ENCODE peak calls at places on chromosomes 3 and 15, in four cellular contexts. X, O, T and Z are unnamed samples.

GRCh38 chr3:197186887-197187588 is 111.4 kb downstream of the DLG1 start:
- DNase-seq in X (no peak), O (no peak), T (peak; percentile 71), Z (peak; percentile 40)

GRCh38 chr3:174620855-174621457 is 238.2 kb upstream of the NAALADL2 start:
- DNase-seq in X (no peak), O (no peak), T (no peak), Z (no peak)

GRCh38 chr3:1087066-1087555 is 5.7 kb upstream of the CNTN6 start:
- DNase-seq in X (peak; percentile 68), O (no peak), T (peak; percentile 36), Z (no peak)

GRCh38 chr3:134407247-134407640 is 33.0 kb upstream of the AMOTL2 start:
- DNase-seq in X (no peak), O (no peak), T (no peak), Z (no peak)

GRCh38 chr15:101614001-101614585 is 38.1 kb downstream of the TM2D3 start:
- DNase-seq in X (no peak), O (no peak), T (no peak), Z (no peak)

GRCh38 chr3:98726084-98726483 is 37.1 kb upstream of the ST3GAL6 start:
- DNase-seq in X (no peak), O (no peak), T (no peak), Z (no peak)

GRCh38 chr3:188327433-188327832 is 173.5 kb downstream of the LPP start:
- DNase-seq in X (no peak), O (no peak), T (no peak), Z (no peak)

GRCh38 chr15:59736181-59736580 is 47.1 kb upstream of the BNIP2 start:
- DNase-seq in X (no peak), O (no peak), T (no peak), Z (no peak)

GRCh38 chr3:73298243-73299183 is 237.1 kb downstream of the EBLN2 start:
- DNase-seq in X (no peak), O (no peak), T (no peak), Z (no peak)

GRCh38 chr3:29064085-29064484 is 216.8 kb upstream of the RBMS3 start:
- DNase-seq in X (no peak), O (no peak), T (peak; percentile 43), Z (no peak)

GRCh38 chr3:120726784-120727183 is 15.5 kb downstream of the RABL3 start:
- DNase-seq in X (no peak), O (no peak), T (no peak), Z (no peak)

GRCh38 chr3:13333236-13333897 is 86.8 kb downstream of the NUP210 start:
- DNase-seq in X (no peak), O (no peak), T (no peak), Z (no peak)

GRCh38 chr15:63701365-63701764 is 104.2 kb downstream of the FBXL22 start:
- DNase-seq in X (no peak), O (no peak), T (no peak), Z (no peak)

GRCh38 chr3:177602601-177603136 is 405.4 kb upstream of the TBL1XR1 start:
- DNase-seq in X (no peak), O (no peak), T (no peak), Z (no peak)

DNA sequence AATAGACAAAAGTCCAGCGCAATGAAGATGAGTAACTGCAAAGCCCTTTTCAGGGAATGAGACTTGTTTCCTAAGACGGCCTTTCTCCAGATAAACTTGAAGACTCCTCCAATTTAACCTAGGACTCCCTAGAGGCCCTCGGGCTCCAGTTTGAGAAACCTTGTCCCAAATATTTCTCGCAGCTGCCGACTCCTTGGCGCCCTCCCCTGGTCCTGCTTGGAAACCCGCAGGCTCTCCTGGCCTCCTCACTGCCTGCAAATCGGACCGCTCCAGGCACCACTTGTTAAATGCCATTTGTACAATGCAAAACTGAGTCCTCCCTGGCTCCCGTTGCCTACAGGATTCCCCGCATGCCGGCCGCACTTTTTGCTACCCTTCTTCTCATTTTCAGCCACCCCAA is 36.8 kb downstream of the MUC4 start:
- DNase-seq in X (peak; percentile 71), O (no peak), T (peak; percentile 64), Z (no peak)
- TF ChIP-seq CTCF in X (peak; percentile 50), O (peak; percentile 57), T (peak; percentile 65), Z (peak; percentile 39)

GRCh38 chr3:115658337-115659181 is 35.2 kb downstream of the GAP43 start:
- DNase-seq in X (peak; percentile 83), O (peak; percentile 64), T (peak; percentile 91), Z (peak; percentile 85)
- TF ChIP-seq CTCF in X (no peak), O (no peak), T (no peak), Z (no peak)

GRCh38 chr15:85414495-85414894 is 34.1 kb downstream of the AKAP13 start:
- DNase-seq in X (no peak), O (no peak), T (no peak), Z (peak; percentile 37)
- TF ChIP-seq CTCF in X (peak; percentile 22), O (no peak), T (no peak), Z (peak; percentile 35)

DNA sequence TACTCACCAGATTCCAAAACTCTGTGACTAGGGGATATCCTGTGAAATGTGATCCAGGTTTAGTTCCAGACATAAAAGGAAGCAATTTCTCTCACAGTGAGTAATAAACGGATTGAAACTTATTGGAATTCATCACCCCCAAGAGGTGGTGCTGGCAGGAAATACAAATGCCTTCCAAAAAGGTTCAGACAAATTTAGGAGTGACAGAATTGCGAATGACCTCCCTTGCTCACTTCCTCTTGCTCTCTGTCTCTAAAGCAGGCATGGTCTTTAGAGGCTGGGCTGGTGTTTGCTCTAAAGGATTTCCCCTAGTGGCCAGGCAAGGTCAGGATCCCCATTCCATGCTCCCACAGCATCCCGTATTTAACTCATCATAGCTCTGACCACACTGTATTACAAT is 449.4 kb upstream of the PPP2R3A start:
- DNase-seq in X (no peak), O (no peak), T (peak; percentile 49), Z (no peak)
- TF ChIP-seq CTCF in X (no peak), O (peak; percentile 53), T (peak; percentile 58), Z (no peak)

DNA sequence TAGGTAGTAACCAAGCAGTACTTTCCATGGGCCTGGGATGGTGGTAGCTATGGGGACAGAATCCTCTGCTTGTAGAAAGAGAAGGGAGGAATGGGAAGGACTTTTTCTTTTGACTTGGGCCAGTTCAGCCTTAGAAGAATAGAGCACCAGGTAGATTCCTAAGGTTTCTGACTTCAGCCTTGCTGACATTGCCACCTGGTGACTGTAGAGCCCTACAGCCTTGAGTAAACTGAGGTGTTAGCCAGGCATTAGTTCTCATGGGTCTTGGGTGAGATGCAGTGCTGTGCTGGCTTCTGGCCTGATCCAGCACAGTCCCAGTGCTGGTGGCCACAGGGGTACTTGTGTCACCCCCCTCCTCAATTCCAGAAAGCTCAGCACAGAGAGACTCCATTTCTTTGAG is 171.1 kb downstream of the ZBBX start:
- DNase-seq in X (no peak), O (no peak), T (no peak), Z (no peak)
- TF ChIP-seq CTCF in X (no peak), O (no peak), T (no peak), Z (no peak)

GRCh38 chr3:114370537-114371174 is 76.8 kb downstream of the TIGIT start:
- DNase-seq in X (no peak), O (no peak), T (peak; percentile 26), Z (no peak)
- TF ChIP-seq CTCF in X (no peak), O (peak; percentile 32), T (peak; percentile 55), Z (no peak)

GRCh38 chr15:70098170-70098460 is 398 bp upstream of the TLE3 start:
- DNase-seq in X (no peak), O (no peak), T (no peak), Z (no peak)
- TF ChIP-seq CTCF in X (no peak), O (no peak), T (no peak), Z (no peak)

GRCh38 chr3:52385157-52385556 is 59.7 kb downstream of the SEMA3G start:
- DNase-seq in X (no peak), O (peak; percentile 42), T (peak; percentile 90), Z (peak; percentile 75)
- TF ChIP-seq CTCF in X (no peak), O (peak; percentile 70), T (peak; percentile 85), Z (peak; percentile 50)

GRCh38 chr3:56415672-56416071 is 52.6 kb downstream of the ERC2 start:
- DNase-seq in X (no peak), O (no peak), T (no peak), Z (no peak)
- TF ChIP-seq CTCF in X (no peak), O (no peak), T (no peak), Z (no peak)

DNA sequence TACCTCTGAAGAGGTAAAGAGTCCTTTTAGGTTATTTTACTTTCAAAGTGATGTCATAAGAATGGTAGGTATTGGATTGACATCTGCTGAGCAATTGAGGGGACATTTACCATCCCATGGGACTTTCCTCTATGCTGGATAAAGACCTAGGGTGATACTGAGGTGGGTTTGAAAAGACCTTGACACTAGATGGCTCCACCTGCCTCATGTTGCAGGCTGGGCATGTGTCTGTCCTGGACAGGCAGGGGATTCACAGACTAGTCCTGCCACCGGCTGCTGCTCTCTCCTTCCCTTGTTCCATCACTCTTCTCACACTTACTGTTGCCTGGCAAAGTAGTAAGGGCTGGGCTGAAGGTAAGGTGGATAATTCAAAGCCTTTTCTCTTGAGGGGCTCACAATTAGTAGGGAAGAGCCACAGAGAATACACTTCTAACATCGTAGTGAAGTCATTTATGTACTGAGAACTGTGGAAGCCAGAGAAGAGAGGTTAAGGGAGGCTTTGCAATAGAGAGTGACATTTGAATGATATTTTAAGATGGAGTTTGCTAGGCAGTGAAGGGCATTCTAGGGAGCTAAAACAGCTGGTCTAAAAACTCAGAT is 27.7 kb downstream of the TRAK1 start:
- DNase-seq in X (no peak), O (no peak), T (peak; percentile 43), Z (peak; percentile 83)
- TF ChIP-seq CTCF in X (peak; percentile 41), O (peak; percentile 60), T (peak; percentile 53), Z (peak; percentile 65)